ENCODE peak calls at places on chromosomes 7 and 10, in four cellular contexts. V, O, A and G are unnamed samples.
A peak's percentile ranks its signal among the peaks of the same experiment; 100 is the strongest.

GRCh38 chr10:102542800-102543418 is 39.1 kb downstream of the SUFU start:
- DNase-seq in O (no peak), A (no peak), V (no peak), G (no peak)

GRCh38 chr7:13920053-13920697 is 69.3 kb downstream of the ETV1 start:
- DNase-seq in V (no peak), A (peak; percentile 17), O (peak; percentile 86), G (peak; percentile 0)

GRCh38 chr10:128877141-128877540 is 589.9 kb upstream of the MGMT start:
- DNase-seq in V (no peak), O (no peak), A (no peak), G (no peak)

GRCh38 chr7:17021205-17021604 is 139.4 kb upstream of the AGR3 start:
- DNase-seq in O (no peak), V (no peak), A (no peak), G (peak; percentile 95)

GRCh38 chr10:104548090-104548489 is 93.0 kb upstream of the SORCS3 start:
- DNase-seq in A (no peak), O (no peak), V (no peak), G (no peak)

GRCh38 chr7:32785365-32785764 is 106.2 kb downstream of the KBTBD2 start:
- DNase-seq in A (peak; percentile 11), O (no peak), V (no peak), G (no peak)

GRCh38 chr7:131238260-131238940 is 89.3 kb upstream of the MKLN1 start:
- DNase-seq in O (peak; percentile 87), V (no peak), A (no peak), G (peak; percentile 68)

GRCh38 chr7:100825760-100826545 is 1.4 kb downstream of the EPHB4 start:
- DNase-seq in V (no peak), O (peak; percentile 56), A (peak; percentile 74), G (peak; percentile 57)

GRCh38 chr10:101244321-101245050 is 15.2 kb upstream of the LBX1 start:
- DNase-seq in O (peak; percentile 72), A (no peak), V (no peak), G (no peak)

GRCh38 chr7:28411876-28412662 is at the start of gene CREB5:
- DNase-seq in O (peak; percentile 45), A (no peak), V (no peak), G (no peak)

GRCh38 chr10:97466755-97467154 is 20.8 kb downstream of the ZDHHC16 start:
- DNase-seq in V (no peak), A (no peak), O (no peak), G (peak; percentile 59)

GRCh38 chr7:19175241-19175640 is 30.0 kb upstream of the FERD3L start:
- DNase-seq in A (no peak), O (no peak), V (no peak), G (no peak)

GRCh38 chr7:123004931-123005330 is 9.4 kb upstream of the TAS2R16 start:
- DNase-seq in V (no peak), O (no peak), A (no peak), G (no peak)

GRCh38 chr10:4526426-4526825 is 299.6 kb upstream of the AKR1E2 start:
- DNase-seq in O (no peak), V (no peak), A (no peak), G (no peak)

GRCh38 chr10:124697837-124698559 is 46.2 kb downstream of the FAM53B start:
- DNase-seq in O (no peak), A (no peak), V (no peak), G (no peak)

GRCh38 chr10:18472977-18473376 is 178.4 kb downstream of the NSUN6 start:
- DNase-seq in O (peak; percentile 4), V (no peak), A (peak; percentile 32), G (no peak)

GRCh38 chr10:16304311-16304710 is 132.5 kb upstream of the PTER start:
- DNase-seq in V (no peak), O (no peak), A (no peak), G (no peak)

GRCh38 chr7:36289833-36290661 is 99.6 kb upstream of the ANLN start:
- DNase-seq in V (no peak), O (peak; percentile 94), A (no peak), G (peak; percentile 99)

GRCh38 chr10:108037061-108037460 is 872.6 kb upstream of the SORCS1 start:
- DNase-seq in A (no peak), V (no peak), O (no peak), G (no peak)

GRCh38 chr10:122419890-122420623 is 34.4 kb upstream of the ARMS2 start:
- DNase-seq in O (no peak), V (no peak), A (no peak), G (no peak)

GRCh38 chr7:90752051-90752450 is 155.9 kb downstream of the CDK14 start:
- DNase-seq in V (no peak), O (no peak), A (no peak), G (no peak)

GRCh38 chr7:50962962-50963374 is 180.3 kb upstream of the GRB10 start:
- DNase-seq in O (peak; percentile 83), A (peak; percentile 86), V (no peak), G (peak; percentile 41)

GRCh38 chr10:60989400-60989876 is 45.5 kb upstream of the RHOBTB1 start:
- DNase-seq in A (no peak), V (peak; percentile 28), O (peak; percentile 65), G (peak; percentile 33)

GRCh38 chr10:20936388-20936787 is 39.3 kb upstream of the NEBL start:
- DNase-seq in A (no peak), O (no peak), V (no peak), G (no peak)

GRCh38 chr7:40986351-40986873 is 716.5 kb downstream of the INHBA start:
- DNase-seq in V (no peak), A (no peak), O (peak; percentile 35), G (no peak)

GRCh38 chr10:110514848-110515247 is 17.1 kb downstream of the DUSP5 start:
- DNase-seq in A (no peak), V (no peak), O (no peak), G (no peak)

GRCh38 chr10:60124536-60124935 is 218.2 kb upstream of the CCDC6 start:
- DNase-seq in O (no peak), V (no peak), A (no peak), G (no peak)

GRCh38 chr7:111789880-111790279 is 227.6 kb upstream of the IMMP2L start:
- DNase-seq in V (no peak), O (no peak), A (no peak), G (peak; percentile 36)

GRCh38 chr7:11343818-11344413 is 370.2 kb downstream of the PHF14 start:
- DNase-seq in V (no peak), O (peak; percentile 43), A (peak; percentile 26), G (peak; percentile 24)

GRCh38 chr10:42112331-42113157 is 525.8 kb downstream of the ZNF33B start:
- DNase-seq in A (no peak), V (no peak), O (no peak), G (no peak)

GRCh38 chr10:3111626-3112220 is 44.4 kb downstream of the PFKP start:
- DNase-seq in O (no peak), V (no peak), A (no peak), G (no peak)

GRCh38 chr7:88377421-88377820 is 70.7 kb upstream of the STEAP4 start:
- DNase-seq in O (no peak), V (no peak), A (no peak), G (no peak)

GRCh38 chr10:11330383-11331020 is 280.9 kb downstream of the USP6NL start:
- DNase-seq in O (no peak), A (no peak), V (no peak), G (no peak)

GRCh38 chr10:31536297-31536696 is 217.3 kb downstream of the ZEB1 start:
- DNase-seq in A (no peak), V (no peak), O (no peak), G (no peak)

GRCh38 chr10:44956717-44957706 is 2.6 kb upstream of the RASSF4 start:
- DNase-seq in V (no peak), O (no peak), A (no peak), G (no peak)

GRCh38 chr10:17693009-17693408 is 49.1 kb downstream of the STAM start:
- DNase-seq in A (no peak), O (no peak), V (no peak), G (no peak)

GRCh38 chr7:1912472-1913289 is 242.6 kb downstream of the ELFN1 start:
- DNase-seq in O (no peak), A (no peak), V (no peak), G (no peak)

GRCh38 chr7:148434181-148434769 is 156.3 kb upstream of the C7orf33 start:
- DNase-seq in O (no peak), V (no peak), A (no peak), G (no peak)

GRCh38 chr10:6114299-6114698 is 25.5 kb downstream of the RBM17 start:
- DNase-seq in V (no peak), A (no peak), O (no peak), G (no peak)

GRCh38 chr10:6115824-6116350 is 27.1 kb downstream of the RBM17 start:
- DNase-seq in A (no peak), O (no peak), V (no peak), G (no peak)

GRCh38 chr10:6117711-6118110 is 28.9 kb downstream of the RBM17 start:
- DNase-seq in V (no peak), A (no peak), O (no peak), G (no peak)

GRCh38 chr10:6116806-6117205 is 28.0 kb downstream of the RBM17 start:
- DNase-seq in V (no peak), A (no peak), O (no peak), G (no peak)

DNA sequence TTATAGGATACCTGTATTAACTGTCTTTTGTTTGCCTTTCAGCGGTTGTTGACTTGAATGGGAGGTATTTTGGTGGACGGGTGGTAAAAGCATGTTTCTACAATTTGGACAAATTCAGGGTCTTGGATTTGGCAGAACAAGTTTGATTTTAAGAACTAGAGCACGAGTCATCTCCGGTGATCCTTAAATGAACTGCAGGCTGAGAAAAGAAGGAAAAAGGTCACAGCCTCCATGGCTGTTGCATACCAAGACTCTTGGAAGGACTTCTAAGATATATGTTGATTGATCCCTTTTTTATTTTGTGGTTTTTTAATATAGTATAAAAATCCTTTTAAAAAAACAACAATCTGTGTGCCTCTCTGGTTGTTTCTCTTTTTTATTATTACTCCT is 26.6 kb downstream of the RBM17 start:
- DNase-seq in O (no peak), V (no peak), A (no peak), G (no peak)
- TF ChIP-seq CEBPB in O (no peak), V (no peak), A (no peak), G (no peak)

GRCh38 chr10:551489-552252 is 137.8 kb downstream of the DIP2C start:
- DNase-seq in V (no peak), A (no peak), O (no peak), G (no peak)
- TF ChIP-seq MYC in V (no peak), A (no peak), O (no peak), G (no peak)

DNA sequence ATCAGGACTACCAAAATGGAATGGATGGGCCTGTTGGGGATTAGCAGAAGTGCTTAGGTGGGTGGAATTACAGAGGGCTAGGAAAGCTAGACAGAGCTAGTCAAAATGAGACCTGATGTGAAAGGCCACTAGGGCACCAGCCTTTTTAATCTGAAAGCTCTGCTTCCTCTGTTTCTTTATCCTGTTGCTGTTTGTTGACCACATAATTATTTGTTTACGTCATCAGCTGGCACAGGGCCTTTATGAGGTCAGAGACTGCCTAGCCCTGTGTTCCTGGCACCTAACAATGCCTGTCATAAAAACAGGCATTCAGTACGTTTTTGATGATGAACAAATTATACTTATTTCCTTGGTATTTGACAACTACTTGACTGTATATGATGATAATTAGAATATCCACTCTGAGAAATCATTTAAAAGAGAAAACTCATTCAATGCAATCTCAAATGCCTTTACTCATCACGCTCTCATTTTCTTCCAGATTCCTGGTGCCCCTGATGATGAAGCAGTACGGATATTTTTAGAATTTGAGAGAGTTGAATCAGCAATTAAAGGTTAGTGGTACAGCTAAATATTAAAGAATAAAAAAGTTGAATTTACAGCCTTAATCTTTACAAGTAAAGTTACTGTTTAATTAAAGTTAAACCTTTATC is 26.1 kb downstream of the RBM17 start:
- DNase-seq in A (no peak), V (no peak), O (peak; percentile 46), G (no peak)
- TF ChIP-seq CEBPB in A (no peak), V (no peak), O (no peak), G (no peak)

GRCh38 chr10:89392974-89393373 is 551 bp downstream of the IFIT1 start:
- DNase-seq in V (no peak), A (no peak), O (peak; percentile 16), G (no peak)
- TF ChIP-seq MYC in V (no peak), A (no peak), O (no peak), G (no peak)